ENCODE peak calls at places on chromosomes 5 and 9, in nine cellular contexts. Y, P, Z, D, W, C, T, X and F are unnamed samples.

GRCh38 chr5:144369001-144369400 is 198.3 kb downstream of the KCTD16 start:
- DNase-seq in P (no peak), T (peak; percentile 91), W (no peak), C (no peak), Z (no peak), Y (no peak), X (no peak), D (peak; percentile 69), F (peak; percentile 6)

GRCh38 chr5:34452170-34452828 is 203.8 kb upstream of the RAI14 start:
- DNase-seq in W (peak; percentile 45), P (no peak), Y (no peak), X (no peak), T (no peak), C (no peak), D (no peak), Z (no peak), F (peak; percentile 37)

GRCh38 chr5:172820046-172820767 is 13.8 kb upstream of the ERGIC1 start:
- DNase-seq in W (no peak), P (no peak), C (no peak), D (no peak), X (peak; percentile 33), Z (peak; percentile 93), T (no peak), Y (peak; percentile 62), F (no peak)

GRCh38 chr9:115250646-115251045 is 132.7 kb upstream of the TNC start:
- DNase-seq in Z (no peak), X (no peak), W (peak; percentile 94), Y (no peak), P (no peak), T (no peak), D (no peak), C (no peak), F (no peak)

GRCh38 chr9:75197521-75197920 is 109.2 kb downstream of the OSTF1 start:
- DNase-seq in Y (no peak), D (no peak), W (peak; percentile 2), T (no peak), C (no peak), P (no peak), X (no peak), Z (peak; percentile 23), F (no peak)

GRCh38 chr5:14417792-14418765 is 163.5 kb upstream of the OTULINL start:
- DNase-seq in T (no peak), X (no peak), D (no peak), Y (no peak), C (no peak), W (peak; percentile 44), Z (no peak), P (no peak), F (no peak)

GRCh38 chr9:19481971-19482404 is 73.2 kb downstream of the ACER2 start:
- DNase-seq in X (no peak), Y (no peak), P (no peak), D (no peak), C (no peak), T (no peak), Z (peak; percentile 24), W (no peak), F (no peak)

GRCh38 chr9:128550770-128551651 is 1.4 kb upstream of the SPTAN1 start:
- DNase-seq in Z (peak; percentile 78), Y (peak; percentile 73), P (no peak), T (no peak), W (peak; percentile 43), C (no peak), X (no peak), D (no peak), F (peak; percentile 51)

GRCh38 chr9:88872171-88872946 is 118.9 kb upstream of the S1PR3 start:
- DNase-seq in D (no peak), Y (no peak), W (no peak), P (no peak), C (no peak), X (no peak), T (no peak), Z (no peak), F (no peak)

GRCh38 chr5:168575391-168576372 is 3.5 kb downstream of the PANK3 start:
- DNase-seq in D (no peak), P (no peak), Y (no peak), C (no peak), X (no peak), Z (peak; percentile 24), T (no peak), W (no peak), F (no peak)

GRCh38 chr5:143355710-143356109 is 47.8 kb downstream of the NR3C1 start:
- DNase-seq in Z (peak; percentile 92), C (peak; percentile 40), Y (no peak), D (no peak), P (peak; percentile 22), X (peak; percentile 50), W (peak; percentile 95), T (peak; percentile 53), F (peak; percentile 66)

GRCh38 chr9:87337335-87338074 is 160.2 kb upstream of the DAPK1 start:
- DNase-seq in Y (no peak), Z (no peak), D (peak; percentile 25), W (peak; percentile 33), C (no peak), X (no peak), P (no peak), T (no peak), F (no peak)

GRCh38 chr5:163306421-163306820 is 131.0 kb upstream of the CCNG1 start:
- DNase-seq in T (peak; percentile 46), Z (no peak), X (no peak), W (peak; percentile 2), C (no peak), Y (no peak), D (no peak), P (no peak), F (no peak)

GRCh38 chr9:26746357-26747072 is 146.1 kb downstream of the CAAP1 start:
- DNase-seq in Y (no peak), X (no peak), Z (no peak), P (no peak), C (no peak), T (no peak), W (peak; percentile 43), D (no peak), F (no peak)

GRCh38 chr5:157598350-157598936 is 22.9 kb upstream of the ADAM19 start:
- DNase-seq in Y (no peak), W (no peak), T (peak; percentile 59), P (no peak), C (no peak), Z (no peak), X (no peak), D (no peak), F (no peak)

GRCh38 chr5:32426440-32427151 is 17.9 kb downstream of the ZFR start:
- DNase-seq in W (no peak), Y (no peak), T (no peak), Z (no peak), D (no peak), P (no peak), X (no peak), C (no peak), F (no peak)

GRCh38 chr9:106697799-106698591 is 165.0 kb upstream of the ZNF462 start:
- DNase-seq in Y (peak; percentile 75), P (peak; percentile 29), Z (peak; percentile 90), T (no peak), C (no peak), D (peak; percentile 88), X (peak; percentile 18), W (peak; percentile 71), F (peak; percentile 84)

GRCh38 chr5:179138568-179138925 is 78.4 kb downstream of the ZNF354C start:
- DNase-seq in Y (no peak), T (no peak), X (no peak), W (no peak), P (no peak), Z (no peak), C (no peak), D (no peak), F (no peak)

GRCh38 chr9:8821910-8822666 is 1022.5 kb upstream of the DMAC1 start:
- DNase-seq in C (no peak), Y (no peak), D (no peak), W (no peak), T (no peak), Z (no peak), P (no peak), X (no peak), F (no peak)

GRCh38 chr5:89827388-89827787 is 582.2 kb downstream of the CETN3 start:
- DNase-seq in Z (no peak), W (no peak), Y (no peak), C (no peak), T (no peak), D (no peak), P (no peak), X (no peak), F (no peak)

GRCh38 chr9:124813041-124813440 is 36.1 kb downstream of the OLFML2A start:
- DNase-seq in D (no peak), C (no peak), P (no peak), W (no peak), Z (no peak), Y (no peak), X (no peak), T (no peak), F (no peak)